ENCODE peak calls at places on chromosomes 7 and 10, in four cellular contexts. X is IMR-90, A is GM23248, T is NCI-H524 treated with DMSO at 0.1 percent for 48 hours. U is an unnamed sample.

GRCh38 chr10:121092341-121093099 is 241.4 kb downstream of the WDR11 start:
- DNase-seq in A (no peak), T (no peak), X (no peak), U (no peak)

GRCh38 chr10:1412531-1413189 is 324.7 kb downstream of the ADARB2 start:
- DNase-seq in X (no peak), A (no peak), T (no peak), U (no peak)

GRCh38 chr7:153930681-153931080 is 121.5 kb upstream of the DPP6 start:
- DNase-seq in T (no peak), X (no peak), A (no peak), U (no peak)

GRCh38 chr10:44882146-44882720 is 28.9 kb upstream of the TMEM72 start:
- DNase-seq in X (no peak), T (no peak), A (no peak), U (no peak)

GRCh38 chr7:11706666-11707605 is 125.1 kb downstream of the THSD7A start:
- DNase-seq in X (no peak), T (no peak), A (peak; percentile 45), U (no peak)

GRCh38 chr7:130273081-130273699 is 6.5 kb downstream of the CPA2 start:
- DNase-seq in X (peak; percentile 48), T (peak; percentile 79), A (peak; percentile 36), U (no peak)

GRCh38 chr7:2512179-2512644 is 7.4 kb upstream of the LFNG start:
- DNase-seq in T (no peak), X (no peak), A (peak; percentile 59), U (no peak)

GRCh38 chr7:42272793-42273665 is 36.0 kb upstream of the GLI3 start:
- DNase-seq in T (no peak), X (peak; percentile 59), A (peak; percentile 85), U (peak; percentile 68)

GRCh38 chr10:60414877-60415585 is 25.4 kb upstream of the ANK3 start:
- DNase-seq in X (peak; percentile 92), A (peak; percentile 94), T (no peak), U (peak; percentile 84)

GRCh38 chr10:93856349-93857140 is 37.2 kb upstream of the SLC35G1 start:
- DNase-seq in A (no peak), T (no peak), X (no peak), U (no peak)

GRCh38 chr7:17105701-17106100 is 192.8 kb upstream of the AHR start:
- DNase-seq in X (peak; percentile 78), A (peak; percentile 11), T (no peak), U (no peak)

GRCh38 chr7:96224682-96225081 is 97.2 kb downstream of the SLC25A13 start:
- DNase-seq in T (no peak), X (no peak), A (no peak), U (no peak)